ENCODE peak calls at places on chromosomes 11 and 22, in four cellular contexts. K is spleen, R is Panc1, B is dorsolateral prefrontal cortex. Q is an unnamed sample.

GRCh38 chr11:93492464-93493251 is 50.5 kb downstream of the SMCO4 start:
- DNase-seq in B (no peak), K (no peak), R (no peak), Q (no peak)

GRCh38 chr11:76270387-76270786 is 64.1 kb upstream of the WNT11 start:
- DNase-seq in R (no peak), K (no peak), B (no peak), Q (no peak)

GRCh38 chr22:35292786-35293185 is 6.9 kb upstream of the TOM1 start:
- DNase-seq in K (no peak), B (no peak), R (no peak), Q (no peak)

GRCh38 chr22:50551160-50551752 is 5.6 kb downstream of the KLHDC7B start:
- DNase-seq in R (no peak), K (peak; percentile 73), B (no peak), Q (no peak)

GRCh38 chr22:41401781-41402648 is 20.3 kb downstream of the TEF start:
- DNase-seq in B (peak; percentile 90), K (no peak), R (no peak), Q (peak; percentile 84)

GRCh38 chr22:20604776-20605221 is 97.4 kb downstream of the MED15 start:
- DNase-seq in B (no peak), R (no peak), K (no peak), Q (no peak)

GRCh38 chr11:129280027-129280811 is 88.1 kb upstream of the ARHGAP32 start:
- DNase-seq in R (no peak), B (no peak), K (no peak), Q (no peak)

GRCh38 chr22:40177738-40178416 is at the start of gene TNRC6B:
- DNase-seq in K (peak; percentile 76), R (peak; percentile 83), B (peak; percentile 70), Q (no peak)

GRCh38 chr11:121451982-121452608 is at the start of gene SORL1:
- DNase-seq in K (peak; percentile 95), R (no peak), B (peak; percentile 77), Q (peak; percentile 92)

GRCh38 chr22:36838119-36839030 is 21.5 kb upstream of the PVALB start:
- DNase-seq in B (no peak), R (no peak), K (no peak), Q (no peak)

GRCh38 chr22:29302402-29302680 is 4.1 kb upstream of the GAS2L1 start:
- DNase-seq in B (no peak), K (no peak), R (no peak), Q (no peak)

GRCh38 chr11:38460901-38461300 is 1862.9 kb upstream of the RAG2 start:
- DNase-seq in B (no peak), K (no peak), R (no peak), Q (no peak)

GRCh38 chr22:30284172-30284571 is 5.1 kb downstream of the CASTOR1 start:
- DNase-seq in B (no peak), R (no peak), K (no peak), Q (no peak)

GRCh38 chr11:78667462-78667861 is 92.8 kb upstream of the NARS2 start:
- DNase-seq in R (no peak), K (no peak), B (no peak), Q (no peak)

GRCh38 chr11:65891180-65892136 is 985 bp downstream of the CCDC85B start:
- DNase-seq in R (no peak), B (no peak), K (peak; percentile 90), Q (peak; percentile 86)

GRCh38 chr22:48778308-48779195 is 1049.1 kb downstream of the BRD1 start:
- DNase-seq in B (no peak), K (no peak), R (no peak), Q (no peak)

GRCh38 chr22:49553076-49553475 is 274.6 kb downstream of the BRD1 start:
- DNase-seq in K (peak; percentile 50), R (no peak), B (no peak), Q (peak; percentile 45)

GRCh38 chr11:68386331-68386978 is 74.1 kb downstream of the LRP5 start:
- DNase-seq in R (no peak), B (no peak), K (no peak), Q (no peak)

GRCh38 chr11:68388595-68389198 is 71.9 kb upstream of the PPP6R3 start:
- DNase-seq in R (no peak), K (no peak), B (no peak), Q (no peak)

GRCh38 chr11:68387840-68388239 is 72.7 kb upstream of the PPP6R3 start:
- DNase-seq in K (no peak), B (no peak), R (no peak), Q (no peak)

GRCh38 chr11:68392822-68393221 is 67.7 kb upstream of the PPP6R3 start:
- DNase-seq in B (no peak), R (no peak), K (no peak), Q (no peak)

DNA sequence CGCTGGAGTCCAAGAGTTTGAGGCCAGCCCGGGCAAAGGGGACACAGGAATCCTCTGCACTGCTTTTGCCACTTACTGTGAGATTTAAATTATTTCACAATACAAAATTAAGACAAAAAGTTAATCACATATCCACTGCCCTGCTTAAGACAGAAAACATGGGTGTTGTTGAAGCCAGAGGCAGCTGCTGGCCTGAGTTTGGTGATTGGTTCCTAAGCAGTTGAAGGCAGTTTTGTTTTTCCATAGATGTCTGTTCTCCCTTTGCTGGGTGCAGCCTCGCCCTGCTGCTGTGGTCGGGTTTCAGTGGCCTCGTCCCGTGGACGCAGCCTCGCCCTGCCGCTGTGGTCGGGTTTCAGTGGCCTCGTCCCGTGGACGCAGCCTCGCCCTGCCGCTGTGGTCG is 70.2 kb upstream of the PPP6R3 start:
- DNase-seq in R (no peak), B (no peak), K (no peak), Q (no peak)
- TF ChIP-seq CTCF in R (no peak), B (no peak), K (no peak), Q (no peak)

DNA sequence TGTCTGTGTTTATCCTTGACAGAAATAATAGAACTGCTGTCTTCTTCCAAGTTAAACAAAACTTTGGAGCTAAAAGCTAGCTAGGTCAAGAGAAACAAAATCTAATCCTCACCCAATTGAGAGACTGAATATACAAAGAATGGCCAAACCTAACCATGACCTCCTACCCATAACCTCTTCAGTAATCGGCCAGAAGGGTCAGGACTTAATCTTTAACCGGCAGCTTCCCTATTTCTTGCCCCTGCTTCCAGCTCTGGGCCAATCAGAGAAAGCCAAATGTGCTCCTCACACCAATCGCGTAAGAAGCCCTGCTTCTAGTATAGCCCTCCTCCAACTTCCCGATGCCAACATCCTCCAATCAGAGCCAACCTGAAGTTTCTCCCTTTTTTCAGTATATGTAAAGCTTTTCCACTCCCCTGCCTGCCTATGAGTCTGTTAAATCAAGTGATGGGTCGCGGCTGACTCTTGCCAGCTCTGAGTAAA is 1.7 kb upstream of the DDX6 start:
- DNase-seq in R (no peak), B (peak; percentile 62), K (peak; percentile 84), Q (no peak)
- H3K4me3 ChIP-seq in R (peak overlapping the region; percentile 91), B (peak overlapping the region; percentile 98), K (peak overlapping the region; percentile 79), Q (peak overlapping the region; percentile 69)

GRCh38 chr11:42976636-42977217 is 335.1 kb upstream of the API5 start:
- DNase-seq in B (no peak), K (no peak), R (no peak), Q (no peak)

GRCh38 chr11:42972741-42973140 is 339.1 kb upstream of the API5 start:
- DNase-seq in K (no peak), B (no peak), R (no peak), Q (no peak)

GRCh38 chr11:42974510-42974909 is 337.3 kb upstream of the API5 start:
- DNase-seq in K (no peak), R (no peak), B (no peak), Q (no peak)
- TF ChIP-seq CTCF in K (no peak), R (no peak), B (no peak), Q (no peak)

GRCh38 chr11:74023291-74023690 is 14.4 kb upstream of the UCP3 start:
- DNase-seq in K (no peak), B (no peak), R (no peak), Q (no peak)
- H3K4me3 ChIP-seq in K (no peak overlapping the region), B (no peak overlapping the region), R (no peak overlapping the region), Q (no peak overlapping the region)

DNA sequence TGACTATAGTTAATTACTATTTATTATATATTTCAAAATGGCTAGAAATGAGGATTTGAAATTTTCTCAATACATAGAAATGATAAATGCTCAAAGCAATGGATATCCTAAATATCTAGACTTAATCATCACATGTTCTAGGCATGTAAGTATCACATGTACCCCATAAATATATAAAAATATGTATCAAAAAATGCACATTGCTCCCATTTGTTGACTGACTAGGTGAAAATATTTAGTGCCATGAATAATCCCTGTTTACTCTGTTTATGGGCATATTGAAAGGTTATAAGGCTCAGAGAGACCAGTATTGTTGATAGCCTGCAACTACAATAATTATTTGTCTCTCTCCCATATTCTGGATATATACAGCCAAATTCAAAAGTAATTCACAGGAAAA is 3.1 kb downstream of the HBE1 start:
- DNase-seq in B (no peak), R (no peak), K (no peak), Q (no peak)
- TF ChIP-seq CTCF in B (no peak), R (no peak), K (no peak), Q (no peak)

Q was measured in kidney.